ENCODE peak calls at places on chromosomes 5 and 9, in nine cellular contexts. C is mucosa of descending colon; O is NCI-H2227 treated with DMSO at 0.1 percent for 48 hours; Z is activated naive CD8-positive, alpha-beta T cell treated with anti-CD3 and anti-CD28 coated beads, Interleukin-2, amount 50 U/mL, for 24 hours; N is progenitor cell of endocrine pancreas; P is iris pigment epithelial cell; Y is NK-92 treated with Interleukin-12 subunit alpha and Interleukin-12 subunit beta, amount 100 ng/mL, for 24 hours; A is COLO829; T is prostate gland. I is an unnamed sample.

GRCh38 chr5:9295466-9295801 is 250.4 kb downstream of the SEMA5A start:
- DNase-seq in O (no peak), Y (no peak), Z (no peak), A (no peak), C (no peak), T (no peak), N (no peak), P (no peak), I (no peak)

GRCh38 chr5:35622974-35623373 is 5.3 kb downstream of the SPEF2 start:
- DNase-seq in C (no peak), Y (no peak), A (no peak), Z (peak), T (no peak), O (no peak), P (no peak), N (no peak), I (no peak)

GRCh38 chr5:167020418-167020817 is 1271.0 kb upstream of the WWC1 start:
- DNase-seq in Y (no peak), A (no peak), Z (no peak), O (no peak), T (no peak), N (no peak), P (no peak), C (no peak), I (no peak)

GRCh38 chr5:58094031-58094430 is 365.9 kb downstream of the PLK2 start:
- DNase-seq in T (no peak), P (peak), A (no peak), O (no peak), Y (peak), C (no peak), N (no peak), Z (no peak), I (no peak)

GRCh38 chr5:150485770-150486401 is 22.0 kb upstream of the NDST1 start:
- DNase-seq in Z (peak), T (peak), C (peak), Y (no peak), A (no peak), P (peak), O (no peak), N (peak), I (peak)

GRCh38 chr9:6086006-6086655 is 70.7 kb upstream of the RANBP6 start:
- DNase-seq in P (no peak), A (no peak), N (no peak), C (no peak), T (no peak), Y (no peak), Z (no peak), O (no peak), I (peak)

GRCh38 chr5:141839015-141839513 is 39.1 kb downstream of the PCDH1 start:
- DNase-seq in C (no peak), T (no peak), Y (no peak), A (no peak), P (no peak), O (peak), Z (no peak), N (no peak), I (no peak)

GRCh38 chr5:14201325-14202061 is 58.4 kb downstream of the TRIO start:
- DNase-seq in N (no peak), Z (no peak), T (no peak), P (peak), O (no peak), A (no peak), C (no peak), Y (no peak), I (no peak)

GRCh38 chr5:35919191-35919590 is 19.2 kb downstream of the CAPSL start:
- DNase-seq in O (no peak), P (peak), T (no peak), Z (peak), C (no peak), Y (no peak), A (no peak), N (no peak), I (peak)

GRCh38 chr5:143843461-143843860 is 31.5 kb downstream of the HMHB1 start:
- DNase-seq in O (no peak), C (no peak), P (no peak), Z (no peak), A (no peak), N (no peak), Y (no peak), T (no peak), I (no peak)

GRCh38 chr5:72648511-72648910 is 141.3 kb upstream of the ZNF366 start:
- DNase-seq in A (no peak), Z (no peak), Y (no peak), P (no peak), T (no peak), C (no peak), N (no peak), O (no peak), I (no peak)

GRCh38 chr9:92960561-92961290 is 13.4 kb downstream of the FGD3 start:
- DNase-seq in Z (no peak), C (no peak), O (no peak), P (no peak), N (no peak), A (no peak), T (no peak), Y (no peak), I (no peak)

GRCh38 chr9:72315089-72315509 is 49.9 kb downstream of the ZFAND5 start:
- DNase-seq in O (no peak), Y (no peak), Z (no peak), T (peak), P (peak), N (no peak), A (no peak), C (peak), I (peak)

GRCh38 chr5:121350493-121350892 is 501.2 kb upstream of the FTMT start:
- DNase-seq in Z (no peak), O (no peak), A (no peak), Y (no peak), N (no peak), P (peak), T (no peak), C (no peak), I (no peak)

GRCh38 chr9:98215821-98216220 is 23.4 kb upstream of the CORO2A start:
- DNase-seq in N (no peak), P (no peak), Y (no peak), T (no peak), O (no peak), C (no peak), Z (no peak), A (peak), I (no peak)

GRCh38 chr5:122999947-123000563 is 36.5 kb downstream of the PPIC start:
- DNase-seq in O (peak), T (no peak), Z (peak), Y (peak), A (peak), C (no peak), P (peak), N (no peak), I (peak)

GRCh38 chr9:95143591-95144561 is 173.6 kb downstream of the FANCC start:
- DNase-seq in N (no peak), C (peak), A (no peak), O (no peak), P (peak), Y (no peak), Z (no peak), T (peak), I (peak)

GRCh38 chr9:105690742-105691141 is 3.6 kb upstream of the TMEM38B start:
- DNase-seq in O (no peak), N (no peak), C (no peak), Y (no peak), Z (no peak), T (no peak), P (peak), A (peak), I (no peak)

GRCh38 chr5:67992919-67993318 is 222.6 kb upstream of the PIK3R1 start:
- DNase-seq in P (peak), C (no peak), T (no peak), Z (no peak), N (no peak), A (no peak), O (no peak), Y (no peak), I (no peak)

GRCh38 chr5:113606298-113607134 is 93.0 kb downstream of the YTHDC2 start:
- DNase-seq in T (peak), N (peak), O (peak), Z (peak), P (peak), A (peak), C (no peak), Y (peak), I (peak)